ENCODE peak calls at places on chromosome 13, in four cellular contexts. B is KG1, Y is HT-29, U is MV-4-11. S is an unnamed sample.

GRCh38 chr13:30841161-30841560 is 64.9 kb upstream of the MEDAG start:
- DNase-seq in B (no peak), Y (no peak), U (no peak), S (no peak)

GRCh38 chr13:20475927-20476691 is 49.5 kb downstream of the CRYL1 start:
- DNase-seq in B (peak; percentile 49), Y (no peak), U (no peak), S (no peak)

GRCh38 chr13:99477493-99477892 is 23.8 kb upstream of the TM9SF2 start:
- DNase-seq in B (no peak), Y (no peak), U (peak; percentile 20), S (no peak)

GRCh38 chr13:112959206-112959605 is 9.8 kb upstream of the MCF2L start:
- DNase-seq in B (no peak), Y (no peak), U (no peak), S (peak; percentile 51)

GRCh38 chr13:28718186-28718537 is 608 bp downstream of the SLC46A3 start:
- DNase-seq in B (no peak), Y (peak; percentile 50), U (peak; percentile 45), S (no peak)

GRCh38 chr13:99415014-99415650 is 86.1 kb upstream of the TM9SF2 start:
- DNase-seq in B (no peak), Y (no peak), U (peak; percentile 20), S (no peak)

GRCh38 chr13:48506092-48506701 is 26.7 kb downstream of the RCBTB2 start:
- DNase-seq in B (no peak), Y (no peak), U (no peak), S (no peak)

GRCh38 chr13:79562557-79562956 is 81.6 kb downstream of the NDFIP2 start:
- DNase-seq in B (no peak), Y (no peak), U (no peak), S (no peak)

GRCh38 chr13:114110091-114110829 is 22.2 kb downstream of the RASA3 start:
- DNase-seq in B (peak; percentile 56), Y (peak; percentile 79), U (peak; percentile 93), S (peak; percentile 63)

GRCh38 chr13:48398450-48399095 is 14.3 kb downstream of the LPAR6 start:
- DNase-seq in B (no peak), Y (no peak), U (no peak), S (no peak)

GRCh38 chr13:36718686-36719085 is 44.9 kb downstream of the SERTM1 start:
- DNase-seq in B (no peak), Y (no peak), U (no peak), S (no peak)

GRCh38 chr13:24617394-24618218 is 62.6 kb upstream of the ATP12A start:
- DNase-seq in B (no peak), Y (no peak), U (no peak), S (no peak)

GRCh38 chr13:50389726-50390125 is 374.5 kb downstream of the KCNRG start:
- DNase-seq in B (no peak), Y (no peak), U (no peak), S (no peak)

GRCh38 chr13:43537124-43537523 is 249.6 kb downstream of the ENOX1 start:
- DNase-seq in B (no peak), Y (no peak), U (no peak), S (no peak)

GRCh38 chr13:105908581-105908980 is 626.9 kb downstream of the EFNB2 start:
- DNase-seq in B (peak; percentile 3), Y (no peak), U (peak; percentile 85), S (no peak)

GRCh38 chr13:31073859-31074718 is 87.6 kb downstream of the HSPH1 start:
- DNase-seq in B (no peak), Y (no peak), U (no peak), S (no peak)

GRCh38 chr13:45799451-45799850 is 52.1 kb downstream of the SIAH3 start:
- DNase-seq in B (no peak), Y (no peak), U (no peak), S (no peak)

GRCh38 chr13:45564108-45564507 is 51.4 kb downstream of the ERICH6B start:
- DNase-seq in B (no peak), Y (no peak), U (peak; percentile 33), S (no peak)

S was measured in sciatic nerve.